ENCODE peak calls at places on chromosomes 11 and 22, in four cellular contexts. E is HepG2, B is K562, L is GM12878. Z is an unnamed sample.

GRCh38 chr11:44518968-44519550 is 46.4 kb upstream of the CD82 start:
- DNase-seq in L (no peak), B (no peak), E (no peak), Z (no peak)

GRCh38 chr11:28697920-28698827 is 590.0 kb downstream of the METTL15 start:
- DNase-seq in B (peak; percentile 40), E (peak; percentile 41), L (no peak), Z (peak; percentile 10)

GRCh38 chr11:126426820-126427749 is 71.6 kb downstream of the ST3GAL4 start:
- DNase-seq in L (no peak), B (no peak), E (no peak), Z (no peak)

GRCh38 chr11:8192016-8192895 is 23.4 kb upstream of the RIC3 start:
- DNase-seq in L (no peak), B (peak; percentile 72), E (peak; percentile 45), Z (peak; percentile 78)

GRCh38 chr11:111762981-111763643 is 3.1 kb downstream of the PPP2R1B start:
- DNase-seq in L (no peak), B (no peak), E (no peak), Z (no peak)

GRCh38 chr22:31206896-31207687 is 5.0 kb upstream of the LIMK2 start:
- DNase-seq in B (no peak), E (no peak), L (no peak), Z (no peak)

GRCh38 chr22:44550666-44551491 is 52.8 kb upstream of the RTL6 start:
- DNase-seq in E (no peak), L (peak; percentile 9), B (no peak), Z (no peak)

GRCh38 chr11:940496-941135 is 14.9 kb downstream of the AP2A2 start:
- DNase-seq in B (no peak), L (no peak), E (no peak), Z (no peak)

GRCh38 chr11:94134651-94135512 is 6.2 kb downstream of the PANX1 start:
- DNase-seq in L (no peak), E (no peak), B (peak; percentile 47), Z (no peak)

GRCh38 chr22:19109198-19110063 is 12.8 kb downstream of the DGCR2 start:
- DNase-seq in B (peak; percentile 95), L (peak; percentile 55), E (peak; percentile 79), Z (peak; percentile 22)

GRCh38 chr22:48579035-48579914 is 1248.4 kb downstream of the BRD1 start:
- DNase-seq in L (no peak), B (no peak), E (peak; percentile 51), Z (no peak)

GRCh38 chr11:17528181-17528691 is 16.0 kb downstream of the USH1C start:
- DNase-seq in L (no peak), E (peak; percentile 23), B (peak; percentile 88), Z (peak; percentile 88)

GRCh38 chr22:24181088-24181995 is at the start of gene SUSD2:
- DNase-seq in L (no peak), B (peak; percentile 39), E (peak; percentile 76), Z (no peak)

GRCh38 chr11:36056160-36056751 is 112.4 kb downstream of the LDLRAD3 start:
- DNase-seq in E (no peak), L (no peak), B (peak; percentile 47), Z (peak; percentile 25)

GRCh38 chr11:16456366-16456765 is 100.0 kb upstream of the SOX6 start:
- DNase-seq in L (no peak), E (no peak), B (no peak), Z (no peak)

DNA sequence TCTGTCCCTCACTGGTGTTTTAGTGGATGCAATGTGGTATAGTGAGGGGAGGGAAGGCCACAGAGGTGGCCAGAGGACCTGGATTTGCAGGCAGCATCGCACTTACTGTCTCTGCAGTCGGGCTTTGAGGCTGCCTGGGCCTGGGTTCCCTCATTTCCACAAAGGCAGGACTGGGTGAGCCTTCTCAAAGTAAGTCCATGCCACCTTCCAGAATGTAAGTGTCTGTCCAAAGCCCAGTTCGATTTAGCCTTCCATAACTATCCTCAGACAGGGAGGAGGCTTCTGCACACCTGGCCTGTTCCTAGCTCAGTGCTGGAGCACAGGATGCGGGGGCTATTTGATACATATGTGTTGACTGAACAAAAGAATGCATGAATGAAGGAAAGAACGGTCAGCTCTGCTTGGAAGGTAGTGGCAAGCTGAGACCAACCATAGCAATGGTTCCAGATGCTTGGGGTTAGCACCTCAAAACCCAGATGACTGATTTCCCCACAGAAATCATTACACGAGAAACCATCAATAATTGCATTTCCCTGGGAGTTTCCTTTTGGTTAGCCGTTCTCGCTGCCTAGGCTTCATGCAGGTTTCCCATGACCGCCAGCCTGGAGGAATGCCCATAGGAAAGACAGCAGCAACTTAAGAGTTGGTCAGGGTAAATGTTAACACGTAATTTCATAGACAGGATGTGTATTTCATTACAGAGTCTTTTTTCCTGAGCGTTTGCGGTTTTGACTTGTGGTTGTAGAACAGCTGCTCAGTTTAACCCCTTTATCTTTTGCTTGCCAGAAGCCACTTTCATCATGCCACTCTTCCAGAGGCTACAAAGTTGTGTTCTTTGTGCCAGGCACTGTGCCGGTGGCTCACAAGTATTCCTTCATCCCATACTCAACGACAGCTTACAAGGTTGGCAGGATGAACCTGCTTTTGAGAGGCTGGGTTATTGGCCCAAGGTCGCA is 2.7 kb downstream of the IL17RA start:
- DNase-seq in B (no peak), E (no peak), L (peak; percentile 55), Z (no peak)
- TF ChIP-seq POLR2AphosphoS2 in B (no peak), E (no peak), L (no peak), Z (no peak)

DNA sequence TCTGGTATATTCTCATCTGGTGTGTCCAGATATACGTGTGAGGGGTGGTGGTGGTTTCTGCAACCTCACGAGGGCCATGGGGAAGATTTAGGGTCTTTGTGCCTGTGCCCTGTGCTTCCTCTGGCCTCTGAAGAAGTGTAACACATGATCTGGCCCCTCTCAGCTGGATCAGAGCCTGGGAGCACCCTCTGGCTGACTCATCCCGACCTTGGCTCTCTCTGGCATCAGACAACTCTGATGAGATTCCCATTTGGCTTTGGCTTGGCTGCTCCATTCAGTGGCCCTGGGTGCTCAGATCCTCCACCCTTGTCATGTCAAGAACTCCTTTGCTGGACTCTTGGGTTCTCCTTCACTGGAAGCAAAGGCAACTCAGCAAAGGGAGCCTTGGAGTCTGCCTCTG is 45.2 kb downstream of the RASSF10 start:
- DNase-seq in L (no peak), B (no peak), E (no peak), Z (no peak)
- TF ChIP-seq POLR2AphosphoS2 in L (no peak), B (no peak), E (no peak), Z (no peak)

DNA sequence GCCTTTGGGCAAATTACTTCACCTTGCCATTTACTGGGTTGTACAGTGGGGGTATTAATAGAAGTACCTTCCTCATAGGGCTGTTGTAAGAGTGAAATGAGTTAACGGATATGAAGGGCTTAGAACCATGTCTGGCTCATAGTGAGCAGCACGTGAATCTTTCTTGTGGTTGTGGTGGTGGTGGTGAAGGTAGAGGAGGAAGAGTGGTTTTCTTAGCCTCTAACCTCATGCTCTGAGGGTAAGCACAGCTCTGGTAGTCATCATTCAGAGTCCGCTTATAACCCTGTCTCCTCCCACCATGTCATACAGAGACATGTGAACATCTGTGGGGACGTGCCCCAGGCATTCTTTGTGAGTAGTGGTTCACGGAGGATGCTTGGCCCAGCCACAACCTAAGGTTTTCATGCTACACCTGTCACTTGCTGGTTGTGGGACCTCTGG is 43.6 kb downstream of the TEAD1 start:
- DNase-seq in B (no peak), E (no peak), L (peak; percentile 74), Z (no peak)
- TF ChIP-seq POLR2AphosphoS2 in B (no peak), E (no peak), L (no peak), Z (no peak)

GRCh38 chr11:107354780-107355179 is 102.8 kb downstream of the CWF19L2 start:
- DNase-seq in B (no peak), L (no peak), E (no peak), Z (no peak)

GRCh38 chr11:107359701-107360100 is 97.9 kb downstream of the CWF19L2 start:
- DNase-seq in E (no peak), B (peak; percentile 9), L (no peak), Z (no peak)

DNA sequence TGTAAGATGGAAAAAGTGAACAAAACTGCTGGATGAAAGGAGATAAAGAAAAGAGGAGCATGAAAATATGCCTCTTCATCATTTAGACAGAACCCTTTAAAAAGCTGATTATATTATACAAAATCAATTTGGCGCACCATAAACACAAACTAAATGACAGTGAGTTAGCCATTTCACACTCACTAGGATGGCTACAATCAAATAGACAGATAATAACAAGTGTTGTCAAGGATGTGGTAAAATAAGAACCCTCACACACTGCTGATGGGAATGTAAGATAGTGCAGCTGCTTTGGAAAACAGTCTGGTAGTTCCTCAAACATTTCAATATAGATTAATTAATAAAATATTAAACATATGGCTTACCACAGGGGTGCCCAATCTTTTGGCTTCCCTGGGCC is 99.7 kb downstream of the CWF19L2 start:
- DNase-seq in E (no peak), B (no peak), L (no peak), Z (no peak)
- TF ChIP-seq POLR2AphosphoS2 in E (no peak), B (no peak), L (no peak), Z (no peak)

GRCh38 chr11:38411149-38411548 is 1813.1 kb upstream of the RAG2 start:
- DNase-seq in E (no peak), B (no peak), L (no peak), Z (no peak)
- TF ChIP-seq POLR2AphosphoS2 in E (no peak), B (no peak), L (no peak), Z (no peak)

GRCh38 chr11:87092159-87092558 is 54.4 kb downstream of the TMEM135 start:
- DNase-seq in L (no peak), B (no peak), E (no peak), Z (no peak)
- TF ChIP-seq POLR2AphosphoS2 in L (no peak), B (no peak), E (no peak), Z (no peak)

GRCh38 chr22:39920134-39920743 is 19.4 kb downstream of the GRAP2 start:
- DNase-seq in B (peak; percentile 65), E (no peak), L (no peak), Z (no peak)
- TF ChIP-seq POLR2AphosphoS2 in B (no peak), E (no peak), L (no peak), Z (no peak)

GRCh38 chr11:5666396-5666780 is 18.5 kb downstream of the TRIM5 start:
- DNase-seq in B (no peak), L (no peak), E (no peak), Z (no peak)
- TF ChIP-seq POLR2AphosphoS2 in B (no peak), L (no peak), E (no peak), Z (no peak)

Z was measured in A549.